ENCODE peak calls at places on chromosomes 6 and 20, in ten cellular contexts. M is astrocyte of the cerebellum, S is mucosa of descending colon, D is fibroblast of villous mesenchyme, R is prostate gland, U is H9, N is SK-N-SH, E is AG10803, W is neural progenitor cell, X is GM23338. A is an unnamed sample.

GRCh38 chr6:126446187-126446696 is 106.3 kb downstream of the CENPW start:
- DNase-seq in M (no peak), S (no peak), D (no peak), R (no peak), U (no peak), N (no peak), E (no peak), W (no peak), X (no peak), A (no peak)

GRCh38 chr6:74177496-74177895 is 481.5 kb downstream of the CD109 start:
- DNase-seq in M (no peak), S (no peak), D (no peak), R (no peak), U (no peak), N (no peak), E (no peak), W (no peak), X (no peak), A (no peak)

GRCh38 chr6:10081075-10081474 is 333.8 kb downstream of the TFAP2A start:
- DNase-seq in M (no peak), S (no peak), D (no peak), R (no peak), U (no peak), N (no peak), E (no peak), W (no peak), X (no peak), A (no peak)

GRCh38 chr20:47699804-47700203 is 85.5 kb downstream of the SULF2 start:
- DNase-seq in M (no peak), S (no peak), D (no peak), R (no peak), U (no peak), N (no peak), E (no peak), W (no peak), X (no peak), A (no peak)

GRCh38 chr6:16849280-16850210 is 88.3 kb upstream of the ATXN1 start:
- DNase-seq in M (peak), S (no peak), D (peak), R (peak), U (no peak), N (no peak), E (peak), W (no peak), X (peak), A (no peak)

GRCh38 chr6:75272145-75272840 is 12.3 kb downstream of the TMEM30A start:
- DNase-seq in M (no peak), S (no peak), D (peak), R (no peak), U (no peak), N (no peak), E (peak), W (no peak), X (no peak), A (no peak)

GRCh38 chr20:46190796-46191540 is 72.9 kb downstream of the CD40 start:
- DNase-seq in M (no peak), S (no peak), D (no peak), R (no peak), U (no peak), N (no peak), E (no peak), W (no peak), X (no peak), A (no peak)

GRCh38 chr6:19918436-19918835 is 81.3 kb downstream of the ID4 start:
- DNase-seq in M (no peak), S (no peak), D (no peak), R (no peak), U (no peak), N (no peak), E (no peak), W (no peak), X (no peak), A (no peak)

GRCh38 chr6:34543421-34543820 is 12.7 kb downstream of the SPDEF start:
- DNase-seq in M (peak), S (no peak), D (peak), R (no peak), U (no peak), N (no peak), E (peak), W (no peak), X (no peak), A (no peak)

GRCh38 chr6:117829594-117830319 is 77.3 kb upstream of the SLC35F1 start:
- DNase-seq in M (peak), S (no peak), D (peak), R (no peak), U (peak), N (peak), E (peak), W (peak), X (peak), A (no peak)

GRCh38 chr6:166393535-166393823 is 10.7 kb upstream of the MPC1 start:
- DNase-seq in M (no peak), S (no peak), D (no peak), R (no peak), U (no peak), N (no peak), E (no peak), W (no peak), X (peak), A (no peak)

GRCh38 chr6:82775361-82775760 is 290.3 kb downstream of the UBE3D start:
- DNase-seq in M (no peak), S (no peak), D (no peak), R (no peak), U (no peak), N (no peak), E (peak), W (no peak), X (no peak), A (no peak)

GRCh38 chr6:160039441-160039840 is 70.6 kb downstream of the IGF2R start:
- DNase-seq in M (no peak), S (no peak), D (no peak), R (no peak), U (no peak), N (no peak), E (no peak), W (no peak), X (no peak), A (no peak)

GRCh38 chr6:93886416-93886815 is 467.1 kb upstream of the EPHA7 start:
- DNase-seq in M (peak), S (no peak), D (no peak), R (no peak), U (no peak), N (no peak), E (no peak), W (no peak), X (no peak), A (no peak)

GRCh38 chr6:74735304-74735703 is 470.5 kb downstream of the COL12A1 start:
- DNase-seq in M (peak), S (no peak), D (peak), R (no peak), U (no peak), N (no peak), E (peak), W (no peak), X (no peak), A (no peak)

GRCh38 chr6:106002005-106002404 is 84.1 kb upstream of the PRDM1 start:
- DNase-seq in M (no peak), S (no peak), D (no peak), R (no peak), U (no peak), N (no peak), E (no peak), W (no peak), X (peak), A (no peak)

GRCh38 chr6:29112135-29112534 is 4.3 kb downstream of the OR2J3 start:
- DNase-seq in M (no peak), S (no peak), D (no peak), R (no peak), U (peak), N (no peak), E (no peak), W (no peak), X (peak), A (no peak)

GRCh38 chr20:59273699-59274380 is 26.6 kb upstream of the EDN3 start:
- DNase-seq in M (no peak), S (no peak), D (no peak), R (no peak), U (no peak), N (no peak), E (no peak), W (no peak), X (no peak), A (no peak)

GRCh38 chr6:111761783-111762312 is 111.4 kb downstream of the FYN start:
- DNase-seq in M (no peak), S (no peak), D (peak), R (no peak), U (no peak), N (no peak), E (no peak), W (peak), X (no peak), A (no peak)

GRCh38 chr6:157187182-157188093 is 135.9 kb downstream of the TMEM242 start:
- DNase-seq in M (no peak), S (no peak), D (no peak), R (peak), U (no peak), N (no peak), E (no peak), W (no peak), X (no peak), A (no peak)

GRCh38 chr20:25017257-25017803 is 24.8 kb upstream of the APMAP start:
- DNase-seq in M (no peak), S (peak), D (no peak), R (peak), U (peak), N (no peak), E (no peak), W (no peak), X (peak), A (peak)

GRCh38 chr6:157133856-157134255 is 189.5 kb downstream of the TMEM242 start:
- DNase-seq in M (no peak), S (no peak), D (no peak), R (no peak), U (no peak), N (no peak), E (no peak), W (no peak), X (no peak), A (no peak)

GRCh38 chr6:139337830-139338229 is 36.6 kb downstream of the CITED2 start:
- DNase-seq in M (no peak), S (no peak), D (no peak), R (no peak), U (no peak), N (no peak), E (peak), W (no peak), X (no peak), A (no peak)

GRCh38 chr6:18259675-18260447 is 4.5 kb downstream of the DEK start:
- DNase-seq in M (no peak), S (no peak), D (no peak), R (no peak), U (no peak), N (no peak), E (no peak), W (no peak), X (no peak), A (no peak)

GRCh38 chr20:3813758-3814581 is 6.4 kb upstream of the AP5S1 start:
- DNase-seq in M (no peak), S (no peak), D (no peak), R (no peak), U (no peak), N (no peak), E (no peak), W (no peak), X (no peak), A (no peak)

GRCh38 chr6:158565482-158566040 is 5.7 kb downstream of the TMEM181 start:
- DNase-seq in M (no peak), S (no peak), D (no peak), R (no peak), U (no peak), N (no peak), E (no peak), W (no peak), X (no peak), A (peak)
- TF ChIP-seq CTCF in M (no peak), S (no peak), D (no peak), R (no peak), U (peak), N (peak), E (no peak), W (peak), X (peak), A (no peak)

DNA sequence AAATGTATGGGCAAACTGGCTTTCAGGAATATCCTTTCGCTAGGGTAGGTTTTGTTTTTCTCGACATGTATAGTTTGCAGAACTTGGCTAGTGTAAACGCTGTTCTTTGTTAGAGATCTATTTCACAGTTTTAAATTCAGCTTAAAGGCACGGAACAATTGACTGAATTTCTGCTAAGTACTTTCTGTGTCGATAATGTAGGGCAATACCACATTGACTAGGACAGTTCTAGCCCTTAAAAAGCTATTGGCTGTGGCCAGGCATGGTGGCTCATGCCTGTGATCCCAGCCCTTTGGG is 92.8 kb downstream of the CEP57L1 start:
- DNase-seq in M (no peak), S (no peak), D (no peak), R (no peak), U (no peak), N (no peak), E (no peak), W (no peak), X (no peak), A (no peak)
- TF ChIP-seq CTCF in M (no peak), S (no peak), D (no peak), R (no peak), U (no peak), N (no peak), E (no peak), W (no peak), X (no peak), A (no peak)

GRCh38 chr20:35277127-35277526 is 795 bp downstream of the MMP24OS start:
- DNase-seq in M (no peak), S (no peak), D (no peak), R (no peak), U (no peak), N (peak), E (no peak), W (no peak), X (no peak), A (peak)

GRCh38 chr20:35279040-35279439 is 1.1 kb upstream of the MMP24OS start:
- DNase-seq in M (no peak), S (no peak), D (no peak), R (peak), U (no peak), N (no peak), E (no peak), W (no peak), X (no peak), A (peak)

GRCh38 chr20:35279533-35280174 is 1.7 kb upstream of the MMP24OS start:
- DNase-seq in M (no peak), S (no peak), D (no peak), R (no peak), U (no peak), N (no peak), E (no peak), W (no peak), X (no peak), A (no peak)

GRCh38 chr20:35276408-35276807 is 1.5 kb downstream of the MMP24OS start:
- DNase-seq in M (no peak), S (no peak), D (no peak), R (no peak), U (no peak), N (no peak), E (no peak), W (no peak), X (no peak), A (no peak)

DNA sequence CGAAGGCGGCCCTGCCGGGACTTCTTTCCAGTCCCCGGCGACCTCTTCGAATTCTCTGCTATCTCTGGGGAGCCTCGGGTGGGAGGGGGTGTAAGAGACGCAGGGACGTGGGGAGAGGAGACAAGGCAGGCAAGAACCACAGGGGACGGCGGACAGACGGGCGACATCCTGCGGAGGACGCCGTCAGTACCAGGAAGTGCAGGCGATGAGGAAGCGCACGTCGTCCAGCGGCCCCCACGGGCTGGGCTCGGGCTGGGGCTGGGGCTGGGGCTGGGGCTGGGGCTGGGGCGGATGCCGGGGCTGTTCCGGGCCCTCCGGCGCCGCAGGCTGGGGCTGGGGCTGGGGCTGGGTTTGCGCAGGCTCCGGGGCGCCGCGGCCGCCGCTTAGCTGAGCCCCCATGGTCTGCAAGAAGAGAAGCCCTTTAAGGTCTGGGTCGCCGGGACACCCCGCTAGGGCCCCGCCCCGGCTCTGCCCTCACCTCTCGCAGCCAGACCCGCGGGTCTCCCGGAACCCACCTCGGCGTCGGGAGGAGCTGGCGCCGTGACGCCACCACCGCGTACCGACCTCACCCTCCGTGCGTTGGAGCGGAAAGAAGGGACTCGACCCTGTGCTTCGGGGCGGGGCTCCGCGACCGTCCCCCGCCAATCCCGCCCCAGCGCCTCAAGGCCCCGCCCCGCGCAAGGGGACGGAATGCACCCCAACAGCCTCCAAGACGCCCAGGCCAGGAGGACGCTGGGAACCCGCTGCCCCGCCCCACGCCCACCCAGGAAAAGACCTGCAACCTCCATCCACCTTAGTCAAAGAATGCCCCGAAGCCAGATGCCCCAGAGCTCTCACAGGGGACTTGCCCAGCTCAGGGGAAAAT is at the start of gene MMP24OS:
- DNase-seq in M (peak), S (peak), D (peak), R (peak), U (peak), N (peak), E (peak), W (peak), X (peak), A (peak)
- TF ChIP-seq CTCF in M (no peak), S (peak), D (no peak), R (peak), U (no peak), N (peak), E (peak), W (peak), X (peak), A (no peak)

DNA sequence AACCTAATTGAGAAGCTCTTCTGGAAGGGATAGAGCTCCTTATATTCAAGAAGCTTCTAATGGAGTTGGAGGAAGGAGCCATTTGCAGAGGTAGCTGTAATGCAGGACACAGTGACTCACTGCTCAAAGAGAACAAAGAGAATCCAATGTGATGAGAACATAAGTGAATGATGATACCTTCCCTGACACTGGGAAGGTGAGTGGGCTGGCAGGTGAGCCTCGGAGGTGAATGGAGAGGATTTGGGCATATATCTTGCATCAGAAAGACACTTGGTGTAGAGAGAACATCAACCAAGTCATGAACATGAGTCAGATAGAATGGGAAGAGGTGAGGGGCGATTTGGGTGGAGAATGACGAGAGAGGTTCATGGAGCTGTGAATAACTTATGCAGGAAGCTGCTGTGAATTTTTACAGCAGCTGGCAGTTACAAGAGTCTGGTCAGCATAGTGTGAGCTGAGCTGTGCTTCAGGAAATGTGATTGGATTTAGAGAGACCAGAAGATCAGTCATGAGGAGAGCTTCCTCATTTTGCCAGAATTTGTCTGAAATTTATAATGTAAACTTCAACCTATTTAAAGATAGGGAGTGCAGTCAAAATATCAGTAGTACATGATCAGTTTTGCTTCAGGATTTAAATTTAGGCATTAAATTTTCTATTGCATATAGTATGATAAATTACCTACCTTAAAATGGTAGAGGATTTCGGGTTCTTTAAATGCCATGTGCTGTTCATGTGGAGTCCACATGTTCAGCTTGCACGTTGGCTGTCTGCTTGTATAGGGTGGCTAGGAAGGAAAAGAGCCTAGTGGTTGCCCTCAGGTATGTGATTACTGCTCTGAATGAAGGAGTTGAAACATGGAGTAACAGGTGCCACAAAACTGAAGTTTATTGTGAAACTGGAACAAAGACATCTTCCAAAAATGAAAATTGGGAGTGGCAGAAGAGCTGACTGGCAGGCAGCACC is 59.2 kb upstream of the KIF25 start:
- DNase-seq in M (no peak), S (no peak), D (no peak), R (no peak), U (peak), N (no peak), E (peak), W (no peak), X (peak), A (no peak)
- TF ChIP-seq CTCF in M (no peak), S (no peak), D (no peak), R (no peak), U (no peak), N (no peak), E (no peak), W (no peak), X (no peak), A (no peak)

DNA sequence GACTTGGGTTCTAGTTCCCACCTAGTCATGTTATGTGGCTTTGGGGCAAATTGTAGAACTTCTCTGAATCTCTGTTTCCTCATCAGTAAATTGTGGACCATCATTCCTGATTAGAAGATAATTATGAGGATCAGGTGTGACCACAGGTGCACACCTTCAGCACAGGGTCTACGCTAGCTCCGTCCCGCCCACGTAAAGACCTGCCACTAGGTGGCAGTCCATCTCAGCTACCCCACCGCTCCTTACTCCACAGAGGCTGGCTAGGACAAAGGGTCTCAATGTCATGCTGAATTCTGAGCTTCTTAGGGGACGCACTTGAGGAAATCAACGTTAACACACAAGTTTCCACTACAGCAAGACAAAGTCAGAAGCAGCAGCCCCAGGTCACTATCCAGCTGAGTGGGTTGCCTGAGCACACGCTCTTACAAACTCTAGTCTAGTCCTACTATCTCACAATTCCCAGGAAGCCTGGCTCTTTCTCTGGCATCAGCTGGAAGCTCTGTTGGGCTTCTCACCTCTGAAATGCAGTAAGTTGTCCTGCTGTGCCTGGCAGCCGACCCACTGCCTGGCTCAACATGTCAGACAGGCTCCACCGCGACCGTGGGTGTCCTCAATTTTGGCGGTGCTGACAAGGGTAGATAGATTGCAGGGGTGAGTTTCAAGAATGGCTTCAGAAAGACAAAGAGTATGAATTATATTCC is 2.0 kb upstream of the PLCG1 start:
- DNase-seq in M (no peak), S (peak), D (no peak), R (peak), U (peak), N (peak), E (no peak), W (peak), X (peak), A (no peak)
- TF ChIP-seq CTCF in M (peak), S (peak), D (peak), R (peak), U (peak), N (peak), E (peak), W (peak), X (peak), A (peak)

GRCh38 chr6:108560463-108561308 is at the start of gene FOXO3:
- DNase-seq in M (peak), S (peak), D (peak), R (peak), U (peak), N (peak), E (peak), W (peak), X (peak), A (peak)
- TF ChIP-seq CTCF in M (no peak), S (no peak), D (no peak), R (no peak), U (no peak), N (no peak), E (no peak), W (no peak), X (no peak), A (no peak)

GRCh38 chr20:43982886-43983285 is 68.2 kb downstream of the TOX2 start:
- DNase-seq in M (no peak), S (no peak), D (no peak), R (no peak), U (no peak), N (no peak), E (no peak), W (no peak), X (no peak), A (no peak)
- TF ChIP-seq CTCF in M (no peak), S (no peak), D (no peak), R (no peak), U (no peak), N (no peak), E (no peak), W (no peak), X (no peak), A (no peak)

A was measured in kidney.